ENCODE peak calls at places on chromosomes 6 and 20, in five cellular contexts. One of them, this sample, is unnamed.

GRCh38 chr6:19731286-19731685 is 105.9 kb upstream of the ID4 start:
- DNase-seq in HCT116: peak; percentile 38
- DNase-seq in SK-N-SH: no peak
- DNase-seq in GM12878: no peak
- DNase-seq in H1: no peak
- DNase-seq in this sample: no peak

GRCh38 chr6:319177-320131 is 27.2 kb downstream of the DUSP22 start:
- DNase-seq in HCT116: no peak
- DNase-seq in SK-N-SH: no peak
- DNase-seq in GM12878: peak; percentile 95
- DNase-seq in H1: no peak
- DNase-seq in this sample: no peak

GRCh38 chr6:132764370-132764769 is 6.7 kb upstream of the VNN2 start:
- DNase-seq in HCT116: no peak
- DNase-seq in SK-N-SH: no peak
- DNase-seq in GM12878: no peak
- DNase-seq in H1: no peak
- DNase-seq in this sample: peak; percentile 43

GRCh38 chr20:17720755-17721154 is 21.0 kb downstream of the BANF2 start:
- DNase-seq in HCT116: no peak
- DNase-seq in SK-N-SH: no peak
- DNase-seq in GM12878: no peak
- DNase-seq in H1: no peak
- DNase-seq in this sample: no peak

GRCh38 chr20:35776513-35777101 is 4.8 kb downstream of the PHF20 start:
- DNase-seq in HCT116: no peak
- DNase-seq in SK-N-SH: peak; percentile 42
- DNase-seq in GM12878: no peak
- DNase-seq in H1: no peak
- DNase-seq in this sample: peak; percentile 96

GRCh38 chr6:53793318-53793975 is 1.4 kb upstream of the LRRC1 start:
- DNase-seq in HCT116: peak; percentile 68
- DNase-seq in SK-N-SH: peak; percentile 37
- DNase-seq in GM12878: no peak
- DNase-seq in H1: no peak
- DNase-seq in this sample: peak; percentile 91

GRCh38 chr6:27505209-27506027 is 32.5 kb upstream of the ZNF184 start:
- DNase-seq in HCT116: peak; percentile 87
- DNase-seq in SK-N-SH: no peak
- DNase-seq in GM12878: peak; percentile 63
- DNase-seq in H1: peak; percentile 78
- DNase-seq in this sample: no peak

GRCh38 chr6:10556496-10557391 is 35.6 kb downstream of the GCNT2 start:
- DNase-seq in HCT116: no peak
- DNase-seq in SK-N-SH: no peak
- DNase-seq in GM12878: no peak
- DNase-seq in H1: no peak
- DNase-seq in this sample: no peak

GRCh38 chr6:15569035-15569995 is 93.5 kb downstream of the DTNBP1 start:
- DNase-seq in HCT116: no peak
- DNase-seq in SK-N-SH: no peak
- DNase-seq in GM12878: no peak
- DNase-seq in H1: no peak
- DNase-seq in this sample: no peak

GRCh38 chr6:36327226-36328009 is 9.3 kb downstream of the BNIP5 start:
- DNase-seq in HCT116: no peak
- DNase-seq in SK-N-SH: no peak
- DNase-seq in GM12878: no peak
- DNase-seq in H1: no peak
- DNase-seq in this sample: no peak

GRCh38 chr20:37362821-37363220 is 16.9 kb downstream of the SRC start:
- DNase-seq in HCT116: no peak
- DNase-seq in SK-N-SH: no peak
- DNase-seq in GM12878: no peak
- DNase-seq in H1: no peak
- DNase-seq in this sample: no peak

GRCh38 chr6:150894935-150895686 is 29.6 kb downstream of the MTHFD1L start:
- DNase-seq in HCT116: no peak
- DNase-seq in SK-N-SH: peak; percentile 78
- DNase-seq in GM12878: peak; percentile 61
- DNase-seq in H1: no peak
- DNase-seq in this sample: no peak

GRCh38 chr6:9977451-9977850 is 437.4 kb downstream of the TFAP2A start:
- DNase-seq in HCT116: no peak
- DNase-seq in SK-N-SH: no peak
- DNase-seq in GM12878: no peak
- DNase-seq in H1: no peak
- DNase-seq in this sample: no peak

GRCh38 chr6:168293641-168294530 is 25.7 kb downstream of the DACT2 start:
- DNase-seq in HCT116: no peak
- DNase-seq in SK-N-SH: no peak
- DNase-seq in GM12878: no peak
- DNase-seq in H1: no peak
- DNase-seq in this sample: no peak

GRCh38 chr6:65638047-65638831 is 68.8 kb downstream of the EYS start:
- DNase-seq in HCT116: no peak
- DNase-seq in SK-N-SH: peak; percentile 23
- DNase-seq in GM12878: no peak
- DNase-seq in H1: no peak
- DNase-seq in this sample: no peak

GRCh38 chr6:141830530-141830929 is 302.2 kb upstream of the GJE1 start:
- DNase-seq in HCT116: no peak
- DNase-seq in SK-N-SH: no peak
- DNase-seq in GM12878: no peak
- DNase-seq in H1: no peak
- DNase-seq in this sample: peak; percentile 10

GRCh38 chr6:158897236-158897635 is 78.1 kb upstream of the EZR start:
- DNase-seq in HCT116: no peak
- DNase-seq in SK-N-SH: no peak
- DNase-seq in GM12878: no peak
- DNase-seq in H1: no peak
- DNase-seq in this sample: no peak

GRCh38 chr6:44082872-44083321 is 44.4 kb downstream of the MRPL14 start:
- DNase-seq in HCT116: no peak
- DNase-seq in SK-N-SH: peak; percentile 63
- DNase-seq in GM12878: no peak
- DNase-seq in H1: no peak
- DNase-seq in this sample: no peak

GRCh38 chr20:9270831-9271230 is 201.9 kb downstream of the PLCB4 start:
- DNase-seq in HCT116: no peak
- DNase-seq in SK-N-SH: no peak
- DNase-seq in GM12878: no peak
- DNase-seq in H1: no peak
- DNase-seq in this sample: no peak

GRCh38 chr6:99868074-99868702 is 125.8 kb downstream of the MCHR2 start:
- DNase-seq in HCT116: peak; percentile 51
- DNase-seq in SK-N-SH: peak; percentile 50
- DNase-seq in GM12878: peak; percentile 2
- DNase-seq in H1: peak; percentile 31
- DNase-seq in this sample: peak; percentile 71

GRCh38 chr6:16591681-16592549 is 169.3 kb downstream of the ATXN1 start:
- DNase-seq in HCT116: no peak
- DNase-seq in SK-N-SH: no peak
- DNase-seq in GM12878: peak; percentile 85
- DNase-seq in H1: no peak
- DNase-seq in this sample: no peak

GRCh38 chr6:100657678-100658330 is 193.1 kb upstream of the SIM1 start:
- DNase-seq in HCT116: no peak
- DNase-seq in SK-N-SH: no peak
- DNase-seq in GM12878: no peak
- DNase-seq in H1: no peak
- DNase-seq in this sample: no peak

GRCh38 chr6:53412316-53412715 is 63.6 kb upstream of the ELOVL5 start:
- DNase-seq in HCT116: no peak
- DNase-seq in SK-N-SH: no peak
- DNase-seq in GM12878: no peak
- DNase-seq in H1: no peak
- DNase-seq in this sample: no peak

GRCh38 chr6:111406200-111406711 is 76.8 kb downstream of the REV3L start:
- DNase-seq in HCT116: no peak
- DNase-seq in SK-N-SH: no peak
- DNase-seq in GM12878: peak; percentile 96
- DNase-seq in H1: no peak
- DNase-seq in this sample: no peak

GRCh38 chr6:111874030-111874425 is 776 bp upstream of the FYN start:
- DNase-seq in HCT116: no peak
- DNase-seq in SK-N-SH: no peak
- DNase-seq in GM12878: no peak
- DNase-seq in H1: no peak
- DNase-seq in this sample: no peak

GRCh38 chr20:46746972-46747371 is 37.5 kb downstream of the SLC2A10 start:
- DNase-seq in HCT116: peak; percentile 28
- DNase-seq in SK-N-SH: no peak
- DNase-seq in GM12878: no peak
- DNase-seq in H1: no peak
- DNase-seq in this sample: no peak

GRCh38 chr20:8021541-8022269 is 2.1 kb upstream of the TMX4 start:
- DNase-seq in HCT116: no peak
- DNase-seq in SK-N-SH: no peak
- DNase-seq in GM12878: no peak
- DNase-seq in H1: no peak
- DNase-seq in this sample: no peak

GRCh38 chr6:80223743-80224212 is 117.3 kb downstream of the BCKDHB start:
- DNase-seq in HCT116: no peak
- DNase-seq in SK-N-SH: no peak
- DNase-seq in GM12878: no peak
- DNase-seq in H1: no peak
- DNase-seq in this sample: no peak

GRCh38 chr6:29723666-29724588 is 693 bp downstream of the HLA-F start:
- DNase-seq in HCT116: no peak
- DNase-seq in SK-N-SH: peak; percentile 27
- DNase-seq in GM12878: no peak
- DNase-seq in H1: no peak
- DNase-seq in this sample: peak; percentile 16

GRCh38 chr6:101444717-101445116 is 51.2 kb downstream of the GRIK2 start:
- DNase-seq in HCT116: no peak
- DNase-seq in SK-N-SH: peak; percentile 44
- DNase-seq in GM12878: no peak
- DNase-seq in H1: no peak
- DNase-seq in this sample: no peak

GRCh38 chr6:120735641-120736040 is 598.6 kb downstream of the TBC1D32 start:
- DNase-seq in HCT116: no peak
- DNase-seq in SK-N-SH: no peak
- DNase-seq in GM12878: no peak
- DNase-seq in H1: no peak
- DNase-seq in this sample: no peak

GRCh38 chr6:14466278-14466677 is 348.7 kb downstream of the CD83 start:
- DNase-seq in HCT116: no peak
- DNase-seq in SK-N-SH: no peak
- DNase-seq in GM12878: no peak
- DNase-seq in H1: no peak
- DNase-seq in this sample: no peak

GRCh38 chr6:104118274-104118673 is 741.4 kb downstream of the HACE1 start:
- DNase-seq in HCT116: peak; percentile 23
- DNase-seq in SK-N-SH: no peak
- DNase-seq in GM12878: no peak
- DNase-seq in H1: no peak
- DNase-seq in this sample: no peak

DNA sequence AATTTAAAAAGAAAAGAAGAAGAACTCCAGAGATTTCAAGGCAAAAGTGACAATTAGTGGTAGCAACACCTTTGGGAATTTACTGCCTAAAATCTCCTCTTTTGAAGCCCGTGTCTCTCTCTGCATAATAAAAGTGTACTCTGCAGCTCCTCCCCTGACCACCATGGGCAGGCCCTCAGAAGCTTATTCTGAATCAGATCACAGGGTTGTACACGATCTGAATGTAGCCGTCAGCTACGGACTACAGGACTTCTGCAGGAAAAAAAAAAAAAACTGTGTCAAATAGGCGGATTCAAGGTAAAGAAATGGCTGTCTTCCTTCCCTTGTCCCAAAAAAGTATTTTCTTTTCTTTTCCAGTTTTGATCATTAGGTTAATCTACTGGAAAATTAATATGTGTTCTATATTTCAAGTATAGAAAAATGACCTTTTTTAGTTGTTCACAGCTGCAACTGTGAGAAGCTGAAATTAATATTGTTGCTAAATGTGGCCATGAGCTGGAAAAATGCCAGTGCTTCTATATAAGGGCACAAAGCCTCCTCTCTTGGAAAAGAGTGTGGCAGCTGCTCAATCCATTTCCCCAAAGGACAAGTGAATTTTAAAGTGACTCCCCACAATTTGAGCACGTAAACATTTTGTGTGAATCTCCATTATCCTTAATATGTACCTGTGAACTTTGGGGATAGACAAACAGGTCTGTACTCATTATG is 397.4 kb downstream of the C6orf118 start:
- DNase-seq in HCT116: no peak
- DNase-seq in SK-N-SH: no peak
- DNase-seq in GM12878: no peak
- DNase-seq in H1: no peak
- DNase-seq in this sample: no peak
- TF ChIP-seq JUND in HCT116: no peak
- TF ChIP-seq JUND in SK-N-SH: no peak
- TF ChIP-seq JUND in GM12878: no peak
- TF ChIP-seq JUND in H1: no peak
- TF ChIP-seq JUND in this sample: no peak

GRCh38 chr20:56411759-56412472 is at the start of gene CASS4:
- DNase-seq in HCT116: no peak
- DNase-seq in SK-N-SH: no peak
- DNase-seq in GM12878: no peak
- DNase-seq in H1: no peak
- DNase-seq in this sample: no peak
- TF ChIP-seq JUND in HCT116: no peak
- TF ChIP-seq JUND in SK-N-SH: no peak
- TF ChIP-seq JUND in GM12878: no peak
- TF ChIP-seq JUND in H1: no peak
- TF ChIP-seq JUND in this sample: no peak

DNA sequence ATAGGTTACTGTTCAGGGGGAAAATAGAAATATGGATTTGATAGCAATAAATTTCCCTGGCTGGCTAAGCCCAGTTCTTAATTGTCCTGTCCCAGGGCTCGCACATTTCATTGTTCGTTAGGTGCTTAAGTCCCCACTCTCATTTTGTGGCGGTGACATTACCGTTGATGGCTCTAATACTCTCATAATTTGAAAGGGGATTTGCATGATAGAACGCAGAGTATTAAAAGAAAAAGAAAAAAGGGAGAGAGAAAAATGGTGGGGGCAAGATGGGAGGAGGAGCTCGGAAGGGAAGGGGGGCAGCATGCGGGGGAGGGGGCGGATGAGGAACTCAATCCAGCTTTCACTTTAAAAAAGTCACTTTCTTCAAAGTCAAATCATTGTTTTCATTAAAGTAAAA is 79.1 kb upstream of the FOXP4 start:
- DNase-seq in HCT116: no peak
- DNase-seq in SK-N-SH: no peak
- DNase-seq in GM12878: no peak
- DNase-seq in H1: no peak
- DNase-seq in this sample: no peak
- TF ChIP-seq JUND in HCT116: no peak
- TF ChIP-seq JUND in SK-N-SH: no peak
- TF ChIP-seq JUND in GM12878: no peak
- TF ChIP-seq JUND in H1: no peak
- TF ChIP-seq JUND in this sample: no peak

GRCh38 chr20:15930324-15931305 is 642.6 kb downstream of the KIF16B start:
- DNase-seq in HCT116: no peak
- DNase-seq in SK-N-SH: peak; percentile 39
- DNase-seq in GM12878: no peak
- DNase-seq in H1: no peak
- DNase-seq in this sample: peak; percentile 65
- TF ChIP-seq JUND in HCT116: no peak
- TF ChIP-seq JUND in SK-N-SH: no peak
- TF ChIP-seq JUND in GM12878: no peak
- TF ChIP-seq JUND in H1: no peak
- TF ChIP-seq JUND in this sample: no peak

GRCh38 chr6:89830385-89830809 is 717 bp downstream of the CASP8AP2 start:
- DNase-seq in HCT116: no peak
- DNase-seq in SK-N-SH: peak; percentile 40
- DNase-seq in GM12878: no peak
- DNase-seq in H1: no peak
- DNase-seq in this sample: peak; percentile 7
- TF ChIP-seq JUND in HCT116: no peak
- TF ChIP-seq JUND in SK-N-SH: no peak
- TF ChIP-seq JUND in GM12878: no peak
- TF ChIP-seq JUND in H1: no peak
- TF ChIP-seq JUND in this sample: no peak